ENCODE peak calls at places on chromosomes 5 and 9, in four cellular contexts. A is HTR-8/SVneo, T is lower leg skin, F is left ventricle myocardium inferior. H is an unnamed sample.

GRCh38 chr5:172690258-172691075 is 49.4 kb downstream of the NEURL1B start:
- DNase-seq in A (no peak), T (no peak), F (no peak), H (no peak)

GRCh38 chr5:65790371-65791163 is 68.6 kb downstream of the NLN start:
- DNase-seq in F (no peak), A (no peak), T (no peak), H (no peak)

GRCh38 chr5:133552925-133553525 is 59.3 kb downstream of the FSTL4 start:
- DNase-seq in F (no peak), T (no peak), A (peak), H (peak)

GRCh38 chr9:130181645-130182044 is 9.4 kb downstream of the NCS1 start:
- DNase-seq in A (no peak), F (no peak), T (no peak), H (no peak)

GRCh38 chr9:110153431-110153830 is 54.5 kb downstream of the C9orf152 start:
- DNase-seq in F (no peak), A (no peak), T (no peak), H (no peak)

GRCh38 chr9:118271936-118272335 is 567.7 kb downstream of the TLR4 start:
- DNase-seq in A (no peak), T (no peak), F (no peak), H (no peak)

GRCh38 chr5:62717211-62717927 is 138.8 kb downstream of the LRRC70 start:
- DNase-seq in T (no peak), F (no peak), A (no peak), H (no peak)

GRCh38 chr5:94288937-94289336 is 329.5 kb downstream of the KIAA0825 start:
- DNase-seq in F (no peak), T (no peak), A (peak), H (no peak)

GRCh38 chr5:149422429-149423286 is 43.6 kb upstream of the IL17B start:
- DNase-seq in T (no peak), A (peak), F (peak), H (no peak)

GRCh38 chr9:88180084-88180765 is 42.0 kb upstream of the SPATA31C2 start:
- DNase-seq in T (no peak), F (no peak), A (no peak), H (no peak)

GRCh38 chr5:133581918-133582317 is 30.4 kb downstream of the FSTL4 start:
- DNase-seq in F (no peak), T (peak), A (no peak), H (no peak)

GRCh38 chr5:171323806-171324632 is 15.0 kb downstream of the TLX3 start:
- DNase-seq in T (peak), F (no peak), A (no peak), H (no peak)

H was measured in gastrocnemius medialis.